ENCODE peak calls at places on chromosome 1, in ten cellular contexts. X is stimulated activated CD4-positive, alpha-beta T cell treated with anti-CD3 and anti-CD28 coated beads, Interleukin-2, amount 100 ng/mL, for 48 hours; A is iPS DF 19.7; W is EL; E is NCI-H2081; V is activated CD4-positive, alpha-beta T cell treated with anti-CD3 and anti-CD28 coated beads for 48 hours; Q is NCI-H146; Y is germinal center; N is AG04450; F is progenitor cell of endocrine pancreas. B is an unnamed sample.
A peak's percentile ranks its signal among the peaks of the same experiment; 100 is the strongest.

GRCh38 chr1:228015276-228016180 is 8.7 kb downstream of the WNT3A start:
- DNase-seq in X (no peak), V (no peak), Q (no peak), F (peak; percentile 5), A (no peak), N (no peak), Y (no peak), E (no peak), W (peak; percentile 87), B (peak; percentile 17)

GRCh38 chr1:12244078-12244477 is 14.2 kb downstream of the VPS13D start:
- DNase-seq in Q (no peak), E (no peak), V (peak; percentile 18), F (no peak), Y (peak; percentile 25), W (peak; percentile 14), X (no peak), A (no peak), N (no peak), B (no peak)

GRCh38 chr1:110150330-110151174 is at the start of gene SLC6A17:
- DNase-seq in F (peak; percentile 23), Q (peak; percentile 71), X (peak; percentile 62), V (peak; percentile 78), N (no peak), E (peak; percentile 48), Y (peak; percentile 65), A (no peak), W (peak; percentile 82), B (peak; percentile 51)

GRCh38 chr1:31670583-31670944 is 25.9 kb upstream of the PEF1 start:
- DNase-seq in F (no peak), Y (no peak), A (no peak), W (no peak), V (no peak), E (no peak), N (no peak), Q (no peak), X (no peak), B (no peak)

GRCh38 chr1:202154766-202155477 is 5.5 kb downstream of the PTPN7 start:
- DNase-seq in A (peak; percentile 79), X (no peak), E (peak; percentile 59), N (peak; percentile 32), W (peak; percentile 60), V (peak; percentile 62), F (peak; percentile 32), Q (peak; percentile 62), Y (peak; percentile 47), B (peak; percentile 67)

GRCh38 chr1:184743062-184743756 is 11.4 kb downstream of the EDEM3 start:
- DNase-seq in A (no peak), Y (no peak), F (no peak), X (no peak), E (no peak), Q (no peak), N (no peak), V (no peak), W (no peak), B (no peak)

GRCh38 chr1:62687903-62688686 is at the start of gene DOCK7:
- DNase-seq in E (peak; percentile 85), V (peak; percentile 53), N (no peak), A (peak; percentile 50), F (peak; percentile 73), Q (peak; percentile 77), W (peak; percentile 83), Y (peak; percentile 64), X (peak; percentile 44), B (peak; percentile 74)

GRCh38 chr1:12185556-12186276 is 18.9 kb downstream of the TNFRSF1B start:
- DNase-seq in N (no peak), F (no peak), Q (no peak), E (no peak), Y (no peak), V (no peak), X (no peak), A (no peak), W (no peak), B (no peak)

GRCh38 chr1:78840447-78841251 is 165.9 kb downstream of the ADGRL4 start:
- DNase-seq in N (peak; percentile 55), Y (no peak), V (no peak), E (peak; percentile 25), F (no peak), A (no peak), X (no peak), Q (no peak), W (peak; percentile 78), B (peak; percentile 81)

GRCh38 chr1:151494741-151495281 is 16.4 kb upstream of the CGN start:
- DNase-seq in V (no peak), E (peak; percentile 28), N (no peak), W (peak; percentile 91), F (no peak), A (no peak), Y (no peak), X (no peak), Q (peak; percentile 33), B (peak; percentile 72)